ENCODE peak calls at places on chromosomes 3 and 15, in seven cellular contexts. U, T, Q, K, N, D and Y are unnamed samples.

GRCh38 chr15:26260517-26261133 is 397.5 kb upstream of the ATP10A start:
- DNase-seq in U (peak), T (no peak), Q (peak), K (peak), N (no peak), D (no peak), Y (peak)

GRCh38 chr3:106745344-106746168 is 631.7 kb upstream of the CCDC54 start:
- DNase-seq in U (no peak), T (no peak), Q (no peak), K (no peak), N (no peak), D (no peak), Y (no peak)

GRCh38 chr15:44654858-44655257 is 8.6 kb downstream of the SPG11 start:
- DNase-seq in U (no peak), T (no peak), Q (no peak), K (no peak), N (no peak), D (no peak), Y (no peak)

GRCh38 chr15:47750030-47750739 is 32.9 kb downstream of the SEMA6D start:
- DNase-seq in U (peak), T (no peak), Q (no peak), K (no peak), N (no peak), D (no peak), Y (no peak)

GRCh38 chr15:64854526-64854925 is 12.8 kb downstream of the PLEKHO2 start:
- DNase-seq in U (no peak), T (no peak), Q (no peak), K (no peak), N (no peak), D (no peak), Y (no peak)

GRCh38 chr15:27017168-27017809 is 46.3 kb downstream of the GABRG3 start:
- DNase-seq in U (peak), T (peak), Q (peak), K (peak), N (peak), D (no peak), Y (peak)

GRCh38 chr3:55202320-55202719 is 274.5 kb upstream of the LRTM1 start:
- DNase-seq in U (no peak), T (no peak), Q (no peak), K (no peak), N (no peak), D (no peak), Y (no peak)

GRCh38 chr15:40269604-40270003 is 13.3 kb downstream of the ANKRD63 start:
- DNase-seq in U (no peak), T (no peak), Q (no peak), K (no peak), N (no peak), D (no peak), Y (no peak)

GRCh38 chr3:125647318-125648014 is 52.2 kb upstream of the OSBPL11 start:
- DNase-seq in U (peak), T (peak), Q (no peak), K (no peak), N (no peak), D (peak), Y (no peak)

GRCh38 chr15:64110945-64111678 is 15.3 kb downstream of the SNX1 start:
- DNase-seq in U (no peak), T (no peak), Q (no peak), K (no peak), N (peak), D (no peak), Y (peak)

GRCh38 chr3:72143322-72143721 is 358.4 kb upstream of the PROK2 start:
- DNase-seq in U (no peak), T (no peak), Q (no peak), K (no peak), N (no peak), D (no peak), Y (no peak)

GRCh38 chr15:77830041-77830440 is 197.3 kb upstream of the LINGO1 start:
- DNase-seq in U (no peak), T (no peak), Q (no peak), K (no peak), N (no peak), D (no peak), Y (no peak)